ENCODE peak calls at places on chromosomes 16 and 17, in eight cellular contexts. L, D, I, J, Z, Y, X and O are unnamed samples.

GRCh38 chr16:46649571-46649970 is 28.4 kb upstream of the SHCBP1 start:
- DNase-seq in L (no peak), D (no peak), I (peak), J (no peak), Z (no peak), Y (peak), X (no peak), O (peak)

GRCh38 chr17:4610656-4611055 is 26.3 kb downstream of the SMTNL2 start:
- DNase-seq in L (no peak), D (no peak), I (no peak), J (no peak), Z (no peak), Y (no peak), X (no peak), O (no peak)

GRCh38 chr16:70573451-70574121 is 50.0 kb downstream of the SF3B3 start:
- DNase-seq in L (no peak), D (no peak), I (peak), J (no peak), Z (no peak), Y (peak), X (peak), O (peak)

GRCh38 chr16:63131503-63131902 is 1095.3 kb upstream of the CDH8 start:
- DNase-seq in L (no peak), D (no peak), I (no peak), J (no peak), Z (no peak), Y (no peak), X (no peak), O (no peak)

GRCh38 chr16:88772871-88773811 is 11.9 kb downstream of the PIEZO1 start:
- DNase-seq in L (no peak), D (no peak), I (no peak), J (no peak), Z (no peak), Y (peak), X (peak), O (no peak)

GRCh38 chr16:62404857-62405611 is 368.8 kb upstream of the CDH8 start:
- DNase-seq in L (no peak), D (no peak), I (no peak), J (no peak), Z (no peak), Y (no peak), X (no peak), O (no peak)

GRCh38 chr17:51231999-51232398 is 27.9 kb downstream of the MBTD1 start:
- DNase-seq in L (no peak), D (no peak), I (no peak), J (no peak), Z (no peak), Y (no peak), X (no peak), O (no peak)

GRCh38 chr17:47975189-47975814 is 4.4 kb downstream of the CDK5RAP3 start:
- DNase-seq in L (no peak), D (no peak), I (no peak), J (no peak), Z (no peak), Y (no peak), X (no peak), O (no peak)

GRCh38 chr16:21083729-21084268 is 66.8 kb downstream of the DNAH3 start:
- DNase-seq in L (peak), D (peak), I (peak), J (no peak), Z (peak), Y (peak), X (peak), O (peak)